ENCODE peak calls at places on chromosomes 2 and 18, in eight cellular contexts. X is IMR-90, Y is neural progenitor cell, U is breast epithelium, K is kidney, I is pancreas, M is AG04450, H is brain microvascular endothelial cell. G is an unnamed sample.

GRCh38 chr2:9029721-9030120 is 26.2 kb upstream of the MBOAT2 start:
- DNase-seq in H (no peak), X (no peak), Y (peak; percentile 11), K (no peak), M (no peak), I (no peak), U (no peak), G (no peak)

GRCh38 chr2:157432475-157433106 is 11.3 kb downstream of the CYTIP start:
- DNase-seq in U (no peak), K (no peak), M (no peak), H (no peak), I (no peak), X (no peak), Y (no peak), G (no peak)

GRCh38 chr2:232689152-232689910 is 7.8 kb upstream of the GIGYF2 start:
- DNase-seq in Y (no peak), K (no peak), X (peak; percentile 40), U (no peak), I (peak; percentile 56), M (no peak), H (peak; percentile 48), G (no peak)

GRCh38 chr2:25825238-25825637 is 53.0 kb downstream of the ASXL2 start:
- DNase-seq in K (no peak), I (no peak), H (no peak), U (no peak), X (no peak), M (no peak), Y (no peak), G (peak; percentile 52)

GRCh38 chr2:26614205-26615128 is 26.7 kb downstream of the CIB4 start:
- DNase-seq in Y (no peak), H (no peak), I (no peak), U (no peak), K (no peak), X (no peak), M (no peak), G (no peak)

GRCh38 chr2:241564596-241565411 is 6.3 kb downstream of the BOK start:
- DNase-seq in I (no peak), M (no peak), K (peak; percentile 83), U (no peak), Y (no peak), X (no peak), H (no peak), G (no peak)

GRCh38 chr2:145547620-145548019 is 1027.7 kb upstream of the ZEB2 start:
- DNase-seq in X (no peak), K (no peak), M (no peak), Y (no peak), U (no peak), H (no peak), I (no peak), G (no peak)

GRCh38 chr2:56537756-56538155 is 354.0 kb downstream of the CCDC85A start:
- DNase-seq in Y (no peak), H (no peak), M (no peak), K (no peak), X (no peak), U (no peak), I (no peak), G (no peak)

GRCh38 chr2:112692914-112693313 is 27.9 kb upstream of the NT5DC4 start:
- DNase-seq in X (no peak), Y (no peak), H (no peak), M (no peak), U (no peak), K (no peak), I (no peak), G (no peak)

GRCh38 chr2:144448389-144449027 is 71.4 kb downstream of the ZEB2 start:
- DNase-seq in I (no peak), K (no peak), U (no peak), M (no peak), Y (no peak), X (no peak), H (no peak), G (no peak)

GRCh38 chr2:232260075-232260474 is 118.5 kb upstream of the ALPP start:
- DNase-seq in I (no peak), K (no peak), M (peak; percentile 70), U (no peak), X (peak; percentile 93), Y (no peak), H (peak; percentile 92), G (no peak)

GRCh38 chr2:241271641-241272297 is 43.7 kb downstream of the HDLBP start:
- DNase-seq in Y (peak; percentile 25), U (peak; percentile 83), X (peak; percentile 79), H (peak; percentile 76), M (peak; percentile 33), K (peak; percentile 94), I (peak; percentile 87), G (peak; percentile 72)

DNA sequence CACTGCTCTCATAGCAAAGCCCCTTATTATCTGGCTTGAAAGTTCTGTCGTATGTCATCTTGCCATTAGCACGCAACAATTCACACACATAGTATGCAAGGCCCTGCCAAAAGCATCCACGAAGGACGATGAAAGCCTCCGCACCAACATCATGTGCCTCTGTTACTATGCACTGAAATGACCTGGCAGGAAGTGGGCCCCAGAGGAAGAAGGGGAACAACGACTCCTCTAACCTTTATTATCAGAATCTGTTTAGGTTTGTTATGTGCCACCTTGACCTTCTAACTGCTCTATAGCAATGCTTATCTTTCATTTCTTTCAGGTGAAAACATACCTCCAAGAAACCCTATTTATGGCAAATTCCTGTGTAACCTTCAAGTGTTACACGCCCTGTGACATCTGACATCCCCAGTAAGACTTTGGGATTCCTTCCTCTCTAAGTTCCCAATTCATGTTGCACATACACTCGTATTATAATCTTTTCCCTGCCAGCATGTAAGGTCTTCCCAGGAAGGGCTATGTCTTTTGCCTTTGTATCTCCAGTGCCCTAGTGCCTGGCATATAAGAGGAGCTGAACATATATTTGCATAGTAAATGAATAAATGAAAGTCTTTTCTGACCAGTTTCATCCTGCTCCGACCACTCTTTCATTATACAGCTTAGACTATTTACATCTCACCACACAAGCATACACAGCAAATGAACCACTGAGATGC is 7.0 kb upstream of the NDUFV2 start:
- DNase-seq in I (no peak), M (peak; percentile 37), Y (no peak), X (peak; percentile 81), K (no peak), U (no peak), H (peak; percentile 29), G (peak; percentile 61)
- H3K4me3 ChIP-seq in I (no peak overlapping the region), M (no peak overlapping the region), Y (no peak overlapping the region), X (no peak overlapping the region), K (no peak overlapping the region), U (no peak overlapping the region), H (no peak overlapping the region), G (no peak overlapping the region)

DNA sequence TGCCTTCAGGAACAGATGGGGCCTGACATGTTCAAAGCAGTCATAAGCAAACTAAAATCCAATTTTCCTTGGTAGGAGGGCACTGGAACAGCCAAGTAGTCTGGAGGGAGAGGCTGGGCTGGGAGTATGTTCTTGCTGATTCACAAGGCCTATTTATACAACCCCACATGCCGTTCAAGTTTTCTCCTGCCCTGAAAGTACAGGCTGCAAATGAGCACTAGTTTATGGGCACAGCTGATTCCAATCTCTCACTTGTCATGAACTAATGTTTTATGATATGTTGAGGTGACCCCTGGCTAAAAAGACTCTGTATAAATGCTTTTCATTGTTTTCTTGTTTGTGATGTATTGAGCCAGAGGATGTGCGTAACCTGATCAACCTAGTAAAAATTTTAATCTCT is 183.4 kb upstream of the SRD5A2 start:
- DNase-seq in I (no peak), H (no peak), Y (no peak), X (no peak), M (no peak), U (no peak), K (no peak), G (no peak)
- H3K27ac ChIP-seq in I (no peak overlapping the region), H (no peak overlapping the region), Y (no peak overlapping the region), X (no peak overlapping the region), M (no peak overlapping the region), U (no peak overlapping the region), K (no peak overlapping the region), G (no peak overlapping the region)

GRCh38 chr2:104855174-104856085 is 1.5 kb downstream of the POU3F3 start:
- DNase-seq in M (no peak), X (no peak), Y (peak; percentile 71), U (no peak), H (no peak), K (peak; percentile 70), I (no peak), G (no peak)

GRCh38 chr2:104853401-104853925 is 452 bp upstream of the POU3F3 start:
- DNase-seq in U (no peak), H (no peak), X (no peak), K (no peak), M (no peak), I (no peak), Y (no peak), G (no peak)

GRCh38 chr2:104853926-104854506 is at the start of gene POU3F3:
- DNase-seq in U (peak; percentile 60), H (no peak), X (no peak), Y (peak; percentile 97), K (peak; percentile 98), I (no peak), M (no peak), G (no peak)

GRCh38 chr2:104856086-104856972 is 2.4 kb downstream of the POU3F3 start:
- DNase-seq in U (no peak), I (no peak), H (no peak), Y (peak; percentile 48), K (peak; percentile 79), X (no peak), M (no peak), G (no peak)

DNA sequence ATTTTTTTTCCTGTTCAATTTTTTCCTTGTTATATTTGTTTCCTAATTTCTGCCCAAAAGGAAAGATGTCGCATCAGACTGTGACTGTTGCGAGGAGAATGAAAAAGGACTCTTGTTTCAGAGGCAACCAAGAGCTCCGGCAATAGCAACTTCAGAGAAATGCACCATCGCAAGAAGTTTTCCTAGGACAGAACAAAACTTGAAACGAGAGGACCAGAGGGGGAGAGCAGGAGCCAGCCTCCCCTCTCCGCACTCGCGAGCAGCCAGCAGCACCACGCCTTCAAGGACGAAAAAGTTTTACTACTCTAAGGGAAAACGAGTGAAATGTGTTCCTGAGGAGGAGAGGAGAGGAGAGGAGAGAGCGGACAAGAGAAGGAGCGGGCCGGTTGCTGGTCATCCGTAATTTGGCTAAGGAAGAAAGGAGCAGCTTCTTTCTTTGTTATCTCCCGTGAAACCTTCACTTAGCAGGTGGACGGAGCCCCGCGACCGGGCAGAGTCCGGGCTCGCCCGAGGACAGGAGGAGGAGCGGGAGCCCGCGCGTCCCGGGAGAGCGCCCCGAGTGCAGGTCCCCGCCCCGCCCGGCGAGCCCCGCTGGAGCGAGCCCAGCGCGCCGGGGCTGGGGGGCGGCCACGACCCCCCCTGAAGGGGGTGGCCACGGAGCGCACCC is 725 bp downstream of the POU3F3 start:
- DNase-seq in M (no peak), H (no peak), I (no peak), X (no peak), U (no peak), K (no peak), Y (peak; percentile 53), G (no peak)
- H3K4me3 ChIP-seq in M (no peak overlapping the region), H (no peak overlapping the region), I (no peak overlapping the region), X (no peak overlapping the region), U (peak overlapping the region; percentile 46), K (peak overlapping the region; percentile 72), Y (peak overlapping the region; percentile 84), G (no peak overlapping the region)

DNA sequence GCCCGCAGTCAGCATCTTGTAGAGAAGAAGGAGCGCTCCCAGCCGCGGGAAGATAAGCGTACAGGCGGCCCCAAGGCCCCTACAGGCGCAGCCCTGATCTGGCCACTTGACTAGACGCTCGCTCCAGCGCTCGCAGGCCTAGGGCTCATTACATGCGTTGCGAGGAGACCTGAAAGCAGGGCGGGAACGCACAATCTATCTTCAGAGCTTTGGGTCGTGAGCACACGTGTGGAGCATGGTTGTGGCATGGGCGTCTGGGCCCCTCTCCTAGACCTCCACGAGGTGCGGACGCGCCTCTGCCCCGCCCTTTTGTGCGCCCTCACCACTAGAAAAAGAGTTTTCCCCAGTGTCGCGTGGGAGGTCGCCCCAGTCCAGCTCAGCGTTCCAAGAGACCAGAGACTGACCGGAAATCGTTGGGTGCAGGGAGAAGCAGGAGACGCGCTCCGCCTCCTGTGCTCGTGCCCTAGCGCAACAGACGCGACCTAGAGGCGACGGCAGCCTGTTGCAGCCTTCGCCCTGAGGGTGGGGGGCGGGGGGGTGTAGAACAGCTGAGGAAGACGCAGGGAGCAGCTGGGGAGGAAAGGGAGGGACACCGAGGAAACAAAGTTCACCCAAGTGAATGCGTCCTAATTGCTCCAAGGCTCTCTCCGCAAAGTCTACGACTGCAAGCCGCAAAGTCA is 12.6 kb downstream of the NR4A2 start:
- DNase-seq in Y (peak; percentile 49), K (peak; percentile 83), M (no peak), U (no peak), H (no peak), X (peak; percentile 49), I (peak; percentile 84), G (no peak)
- H3K27ac ChIP-seq in Y (no peak overlapping the region), K (no peak overlapping the region), M (no peak overlapping the region), U (peak overlapping the region; percentile 13), H (no peak overlapping the region), X (peak overlapping the region; percentile 52), I (peak overlapping the region; percentile 80), G (no peak overlapping the region)